ENCODE peak calls at places on chromosomes 12 and 14, in five cellular contexts. N is HCT116, M is HepG2, G is GM12878, X is SK-N-SH. R is an unnamed sample.

GRCh38 chr14:67487937-67488893 is at the start of gene TMEM229B:
- DNase-seq in N (no peak), M (no peak), G (peak; percentile 94), X (no peak), R (no peak)

GRCh38 chr14:95334044-95334443 is 14.3 kb upstream of the CLMN start:
- DNase-seq in N (no peak), M (no peak), G (no peak), X (no peak), R (no peak)

GRCh38 chr12:69284131-69284530 is 44.8 kb downstream of the CPSF6 start:
- DNase-seq in N (peak; percentile 52), M (peak; percentile 70), G (no peak), X (peak; percentile 74), R (peak; percentile 64)

GRCh38 chr14:78829274-78829673 is 659.1 kb downstream of the NRXN3 start:
- DNase-seq in N (no peak), M (no peak), G (no peak), X (no peak), R (no peak)

GRCh38 chr12:53550595-53550994 is 43.3 kb upstream of the NPFF start:
- DNase-seq in N (no peak), M (no peak), G (no peak), X (no peak), R (no peak)

GRCh38 chr12:28294300-28294699 is 104.0 kb downstream of the CCDC91 start:
- DNase-seq in N (no peak), M (no peak), G (peak; percentile 8), X (no peak), R (no peak)

GRCh38 chr14:71497645-71498086 is 434.6 kb upstream of the RGS6 start:
- DNase-seq in N (no peak), M (no peak), G (peak; percentile 98), X (no peak), R (peak; percentile 25)

GRCh38 chr12:88339254-88339949 is 197.3 kb downstream of the TMTC3 start:
- DNase-seq in N (peak; percentile 3), M (no peak), G (no peak), X (no peak), R (no peak)

GRCh38 chr12:4268549-4269181 is 4.9 kb upstream of the CCND2 start:
- DNase-seq in N (no peak), M (no peak), G (no peak), X (no peak), R (peak; percentile 40)

GRCh38 chr12:109716512-109717389 is 3.1 kb downstream of the FAM222A start:
- DNase-seq in N (no peak), M (peak; percentile 31), G (no peak), X (peak; percentile 27), R (no peak)
- TF ChIP-seq POLR2AphosphoS5 in N (no peak), M (no peak), G (no peak), X (no peak), R (no peak)

GRCh38 chr14:55586411-55586810 is 6.4 kb downstream of the KTN1 start:
- DNase-seq in N (no peak), M (no peak), G (no peak), X (no peak), R (no peak)
- H3K4me1 ChIP-seq in N (peaks cover 67% of the 10 kb centered on the region), M (peaks cover 91% of the 10 kb centered on the region), G (peaks cover 8% of the 10 kb centered on the region), X (peaks cover 58% of the 10 kb centered on the region), R (peaks cover 19% of the 10 kb centered on the region)

GRCh38 chr14:33509454-33509853 is 441.4 kb downstream of the EGLN3 start:
- DNase-seq in N (no peak), M (no peak), G (no peak), X (no peak), R (no peak)

GRCh38 chr14:33509927-33510535 is 440.8 kb downstream of the EGLN3 start:
- DNase-seq in N (no peak), M (no peak), G (no peak), X (no peak), R (peak; percentile 40)

GRCh38 chr14:33510991-33511390 is 439.9 kb downstream of the EGLN3 start:
- DNase-seq in N (no peak), M (no peak), G (no peak), X (no peak), R (no peak)

GRCh38 chr14:33505963-33506329 is 444.9 kb downstream of the EGLN3 start:
- DNase-seq in N (no peak), M (no peak), G (no peak), X (no peak), R (no peak)

GRCh38 chr14:33508663-33509062 is 442.2 kb downstream of the EGLN3 start:
- DNase-seq in N (no peak), M (no peak), G (no peak), X (no peak), R (no peak)
- TF ChIP-seq MAX in N (no peak), M (no peak), G (no peak), X (no peak), R (no peak)

GRCh38 chr12:120215357-120215735 is 14.4 kb upstream of the RPLP0 start:
- DNase-seq in N (no peak), M (no peak), G (no peak), X (no peak), R (no peak)

GRCh38 chr12:120216742-120217595 is 16.1 kb upstream of the RPLP0 start:
- DNase-seq in N (no peak), M (no peak), G (no peak), X (peak; percentile 62), R (no peak)

GRCh38 chr12:120214626-120215356 is 13.9 kb upstream of the RPLP0 start:
- DNase-seq in N (no peak), M (no peak), G (no peak), X (peak; percentile 31), R (no peak)

GRCh38 chr12:120213758-120214157 is 12.8 kb upstream of the RPLP0 start:
- DNase-seq in N (no peak), M (no peak), G (no peak), X (peak; percentile 15), R (no peak)

DNA sequence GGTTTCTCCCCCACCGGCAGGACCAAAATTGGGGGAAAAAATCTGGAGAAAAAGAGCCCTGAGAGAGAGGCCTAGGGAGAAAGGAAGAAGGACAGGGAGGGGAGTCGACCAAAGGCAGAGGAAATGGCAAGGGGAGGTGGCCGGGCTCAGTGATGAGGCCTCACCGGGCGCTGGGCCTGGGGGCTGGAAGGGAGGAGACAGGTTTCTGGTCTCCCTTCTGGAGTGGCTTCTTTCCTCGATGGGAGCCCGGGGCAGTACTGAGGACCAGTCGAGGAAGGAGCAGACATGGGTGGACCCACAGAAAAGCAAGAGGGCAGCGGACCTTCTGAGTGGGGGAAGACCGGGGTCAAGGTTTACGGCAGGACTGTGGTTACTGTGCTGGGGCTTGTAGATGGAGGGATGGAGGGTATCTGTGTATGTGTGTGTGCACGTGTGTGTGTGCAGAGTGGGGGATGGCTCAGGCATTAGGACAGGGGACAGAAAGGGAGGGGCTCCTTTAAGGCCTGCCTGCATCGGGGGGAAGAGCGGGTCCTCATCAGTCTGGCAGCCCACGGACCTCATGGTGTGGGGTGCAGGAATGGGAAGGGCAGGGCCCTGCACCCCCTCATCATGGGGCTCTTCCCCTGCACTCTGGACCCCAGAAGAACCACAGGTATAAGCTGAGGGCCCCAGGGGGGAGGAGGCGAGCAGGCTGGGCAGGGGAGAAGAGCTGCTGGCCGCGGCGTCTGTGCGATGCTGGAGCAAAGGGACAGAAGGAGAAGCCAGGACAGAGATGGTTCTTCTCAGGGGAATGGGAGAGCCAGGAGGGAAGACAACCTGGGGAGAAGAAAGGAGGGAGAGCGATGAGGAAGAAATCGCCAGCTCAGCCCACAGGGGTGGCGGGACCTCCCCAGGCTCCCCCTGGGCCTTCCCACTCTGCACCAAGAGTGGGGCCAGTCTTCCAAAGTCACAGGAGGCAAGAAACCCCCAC is 15.1 kb upstream of the RPLP0 start:
- DNase-seq in N (no peak), M (no peak), G (no peak), X (no peak), R (no peak)
- TF ChIP-seq POLR2AphosphoS5 in N (no peak), M (no peak), G (no peak), X (no peak), R (peak; percentile 6)

GRCh38 chr12:103969391-103969790 is 3.7 kb downstream of the TDG start:
- DNase-seq in N (no peak), M (no peak), G (no peak), X (no peak), R (no peak)
- H3K4me1 ChIP-seq in N (peaks cover 20% of the 10 kb centered on the region), M (peaks cover 42% of the 10 kb centered on the region), G (peaks cover 10% of the 10 kb centered on the region), X (peaks cover 20% of the 10 kb centered on the region), R (peaks cover 7% of the 10 kb centered on the region)

R was measured in endothelial cell of umbilical vein.